ENCODE peak calls at places on chromosomes 1 and 21, in five cellular contexts. F is NCI-H446 treated with DMSO at 0.1 percent for 48 hours, A is ovary, R is endothelial cell, U is nephron progenitor cell. Y is an unnamed sample.

GRCh38 chr1:211928993-211929637 is 98.6 kb upstream of the LPGAT1 start:
- DNase-seq in U (no peak), R (no peak), F (no peak), A (no peak), Y (peak)

GRCh38 chr1:207807395-207808321 is 55.8 kb downstream of the CD46 start:
- DNase-seq in F (no peak), R (no peak), A (peak), U (no peak), Y (no peak)

GRCh38 chr1:211739671-211740411 is 64.4 kb upstream of the NEK2 start:
- DNase-seq in R (no peak), A (no peak), U (no peak), F (no peak), Y (no peak)

GRCh38 chr1:17118268-17118667 is 983 bp downstream of the PADI2 start:
- DNase-seq in A (no peak), F (no peak), U (no peak), R (no peak), Y (no peak)

GRCh38 chr1:220786337-220787068 is at the start of gene MTARC1:
- DNase-seq in A (peak), R (peak), U (peak), F (peak), Y (peak)

GRCh38 chr1:37949524-37950152 is 2.8 kb upstream of the INPP5B start:
- DNase-seq in U (no peak), F (no peak), A (no peak), R (no peak), Y (no peak)

GRCh38 chr1:67503974-67504373 is 73.8 kb upstream of the SERBP1 start:
- DNase-seq in U (no peak), R (no peak), F (no peak), A (no peak), Y (no peak)

GRCh38 chr1:2466834-2467554 is 9.1 kb upstream of the PLCH2 start:
- DNase-seq in U (peak), F (no peak), A (no peak), R (peak), Y (no peak)

GRCh38 chr1:121418369-121419049 is 233.7 kb downstream of the SRGAP2C start:
- DNase-seq in R (no peak), F (no peak), A (no peak), U (peak), Y (no peak)

GRCh38 chr1:246569248-246570238 is 3.3 kb downstream of the CNST start:
- DNase-seq in U (no peak), R (no peak), F (no peak), A (no peak), Y (no peak)

GRCh38 chr1:51284487-51284954 is 45.8 kb downstream of the TTC39A start:
- DNase-seq in F (no peak), R (no peak), U (no peak), A (no peak), Y (peak)

GRCh38 chr21:32844653-32845443 is 73.3 kb upstream of the PAXBP1 start:
- DNase-seq in U (no peak), R (no peak), F (no peak), A (no peak), Y (peak)

GRCh38 chr1:112707217-112708001 is 482 bp upstream of the RHOC start:
- DNase-seq in R (peak), A (peak), U (peak), F (peak), Y (peak)

GRCh38 chr1:12179111-12179519 is 12.3 kb downstream of the TNFRSF1B start:
- DNase-seq in F (no peak), R (no peak), A (no peak), U (no peak), Y (peak)

GRCh38 chr1:34268311-34269042 is 91.8 kb downstream of the C1orf94 start:
- DNase-seq in U (no peak), A (no peak), R (no peak), F (no peak), Y (no peak)

GRCh38 chr1:3460653-3461237 is 6.3 kb downstream of the ARHGEF16 start:
- DNase-seq in R (no peak), F (no peak), U (peak), A (peak), Y (no peak)

GRCh38 chr1:107135466-107135865 is 5.4 kb upstream of the NTNG1 start:
- DNase-seq in A (no peak), R (peak), F (no peak), U (peak), Y (peak)

GRCh38 chr1:60149254-60149653 is 75.7 kb upstream of the C1orf87 start:
- DNase-seq in A (no peak), U (no peak), R (peak), F (peak), Y (no peak)

GRCh38 chr1:227753999-227754764 is 18.9 kb downstream of the SNAP47 start:
- DNase-seq in U (no peak), R (no peak), F (peak), A (peak), Y (no peak)

GRCh38 chr1:235417101-235417697 is 50.0 kb downstream of the TBCE start:
- DNase-seq in U (peak), A (peak), F (peak), R (peak), Y (peak)

GRCh38 chr1:234851450-234852438 is 241.8 kb upstream of the IRF2BP2 start:
- DNase-seq in U (no peak), F (no peak), A (no peak), R (no peak), Y (no peak)